ENCODE peak calls at places on chromosomes 16 and 17, in five cellular contexts. Y is HCT116; E is PC-3; B is upper lobe of left lung; U is effector memory CD4-positive, alpha-beta T cell. X is an unnamed sample. For H3K4me1, the result is how much of the 10 kb centered on the place peaks cover.

GRCh38 chr16:67311607-67312449 is 14.7 kb downstream of the KCTD19 start:
- DNase-seq in U (no peak), B (no peak), E (peak), Y (peak), X (no peak)

GRCh38 chr17:49490271-49490670 is 4.8 kb upstream of the NGFR start:
- DNase-seq in U (no peak), E (no peak), B (no peak), Y (no peak), X (no peak)

GRCh38 chr16:17273142-17273561 is 197.6 kb downstream of the XYLT1 start:
- DNase-seq in Y (peak), U (no peak), E (peak), B (no peak), X (no peak)

GRCh38 chr17:78808106-78808635 is 26.1 kb upstream of the CYTH1 start:
- DNase-seq in Y (no peak), E (peak), U (no peak), B (no peak), X (no peak)

GRCh38 chr17:8474826-8475225 is 39.1 kb downstream of the NDEL1 start:
- DNase-seq in B (peak), E (no peak), U (no peak), Y (no peak), X (no peak)

GRCh38 chr17:40884708-40885512 is at the start of gene KRT20:
- DNase-seq in E (peak), B (peak), Y (no peak), U (no peak), X (no peak)

GRCh38 chr16:78298986-78299385 is 199.5 kb downstream of the WWOX start:
- DNase-seq in Y (no peak), U (no peak), B (no peak), E (no peak), X (no peak)

GRCh38 chr16:60478810-60479209 is 1557.4 kb downstream of the CDH8 start:
- DNase-seq in Y (no peak), B (no peak), E (no peak), U (no peak), X (no peak)

GRCh38 chr16:50838165-50838564 is 96.3 kb downstream of the CYLD start:
- DNase-seq in E (no peak), Y (no peak), B (no peak), U (no peak), X (no peak)

GRCh38 chr16:5502467-5502869 is 404.9 kb upstream of the EEF2KMT start:
- DNase-seq in E (no peak), B (no peak), U (no peak), Y (no peak), X (no peak)

GRCh38 chr16:85227262-85227923 is 115.1 kb upstream of the CIBAR2 start:
- DNase-seq in Y (no peak), B (no peak), E (no peak), U (no peak), X (no peak)

GRCh38 chr16:28874406-28874805 is 3.9 kb upstream of the ATP2A1 start:
- DNase-seq in U (no peak), E (no peak), Y (no peak), B (no peak), X (no peak)

GRCh38 chr16:55734665-55735064 is 78.9 kb downstream of the SLC6A2 start:
- DNase-seq in E (no peak), U (no peak), Y (no peak), B (no peak), X (no peak)

GRCh38 chr16:27598226-27598625 is 48.3 kb downstream of the KATNIP start:
- DNase-seq in B (no peak), Y (no peak), U (no peak), E (no peak), X (no peak)

GRCh38 chr16:27598921-27599565 is 49.1 kb downstream of the KATNIP start:
- DNase-seq in U (no peak), E (no peak), B (peak), Y (no peak), X (no peak)

GRCh38 chr16:27602103-27602502 is 52.2 kb downstream of the KATNIP start:
- DNase-seq in B (peak), E (no peak), Y (no peak), U (no peak), X (no peak)

GRCh38 chr16:27599606-27600005 is 49.7 kb downstream of the KATNIP start:
- DNase-seq in Y (no peak), B (peak), U (no peak), E (no peak), X (no peak)

GRCh38 chr16:27600386-27600785 is 50.4 kb downstream of the KATNIP start:
- DNase-seq in B (no peak), U (no peak), E (no peak), Y (no peak), X (no peak)
- H3K27ac ChIP-seq in B (no peak), U (no peak), E (no peak), Y (no peak), X (no peak)

DNA sequence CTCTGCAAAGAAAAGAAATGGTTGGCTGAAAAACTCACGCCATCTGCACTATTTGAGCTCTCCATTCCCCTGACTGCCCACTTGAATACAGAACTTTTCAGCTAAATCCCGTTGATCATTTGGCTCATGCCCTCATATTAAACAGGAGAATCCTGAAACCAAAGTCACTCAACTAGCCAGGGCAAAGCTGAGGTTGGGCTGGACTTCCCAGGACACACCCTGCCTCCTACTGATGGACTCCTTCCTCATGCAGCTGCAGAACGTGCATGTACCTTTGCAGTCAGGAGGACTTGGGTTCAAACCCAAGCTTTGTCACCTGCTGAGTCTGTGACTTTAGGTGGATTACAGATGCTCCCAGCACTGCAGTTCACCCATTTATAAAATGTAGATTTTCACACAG is 7.7 kb downstream of the ASIC2 start:
- DNase-seq in B (no peak), E (no peak), Y (no peak), U (no peak), X (no peak)
- H3K4me3 ChIP-seq in B (no peak), E (no peak), Y (no peak), U (no peak), X (no peak)

DNA sequence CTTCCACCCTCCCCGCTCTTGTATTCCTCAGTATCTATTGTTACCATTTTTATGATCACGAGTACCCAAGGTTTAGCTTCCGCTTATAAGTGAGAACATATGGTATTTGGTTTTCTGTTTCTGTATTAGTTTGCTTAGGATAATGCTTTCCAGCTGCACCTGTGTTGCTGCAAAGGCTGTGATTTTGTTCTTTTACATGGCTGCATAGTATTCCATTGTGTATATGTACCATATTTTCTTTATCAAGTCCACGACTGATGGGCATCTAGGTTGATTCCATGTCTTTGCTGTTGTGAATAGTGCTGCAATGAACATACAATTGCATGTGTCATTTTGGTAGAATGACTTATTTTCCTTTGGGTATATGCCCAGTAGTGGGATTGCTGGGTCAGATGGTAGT is 79.7 kb upstream of the EFCAB3 start:
- DNase-seq in Y (no peak), B (no peak), E (no peak), U (no peak), X (no peak)
- H3K4me1 ChIP-seq in Y (under half), B (under half), E (under half), U (under half), X (under half)

GRCh38 chr17:31067699-31068184 is 27.0 kb upstream of the NF1 start:
- DNase-seq in Y (peak), E (peak), B (no peak), U (no peak), X (no peak)
- H3K27ac ChIP-seq in Y (peak), E (peak), B (no peak), U (no peak), X (no peak)

GRCh38 chr16:57530104-57530522 is 6.3 kb downstream of the CCDC102A start:
- DNase-seq in U (peak), E (peak), B (no peak), Y (no peak), X (no peak)
- H3K4me3 ChIP-seq in U (peak), E (no peak), B (no peak), Y (peak), X (no peak)

GRCh38 chr16:87881327-87882200 is 12.3 kb upstream of the SLC7A5 start:
- DNase-seq in Y (no peak), U (no peak), E (no peak), B (no peak), X (no peak)
- H3K4me1 ChIP-seq in Y (under half), U (under half), E (under half), B (under half), X (under half)

GRCh38 chr17:181213-182163 is at the start of gene DOC2B:
- DNase-seq in B (peak), U (no peak), Y (peak), E (peak), X (peak)
- H3K27ac ChIP-seq in B (peak), U (no peak), Y (peak), E (no peak), X (peak)

GRCh38 chr17:36059455-36059854 is 4.6 kb upstream of the CCL18 start:
- DNase-seq in E (no peak), U (no peak), B (no peak), Y (no peak), X (no peak)

GRCh38 chr17:36057900-36058299 is 6.2 kb upstream of the CCL18 start:
- DNase-seq in E (no peak), U (no peak), B (no peak), Y (no peak), X (no peak)

GRCh38 chr17:36055921-36056320 is 8.2 kb upstream of the CCL18 start:
- DNase-seq in E (no peak), U (no peak), B (no peak), Y (no peak), X (no peak)
- H3K4me3 ChIP-seq in E (no peak), U (no peak), B (no peak), Y (no peak), X (no peak)